ENCODE peak calls at places on chromosomes 2 and 18, in five cellular contexts. U, T, B, M and V are unnamed samples.

GRCh38 chr18:39604836-39605235 is 2039.2 kb upstream of the CELF4 start:
- DNase-seq in U (no peak), T (peak), B (peak), M (peak), V (no peak)

GRCh38 chr2:151973013-151973900 is 125.6 kb downstream of the CACNB4 start:
- DNase-seq in U (no peak), T (no peak), B (no peak), M (no peak), V (no peak)

GRCh38 chr18:22728481-22729105 is 204.5 kb upstream of the RBBP8 start:
- DNase-seq in U (no peak), T (no peak), B (peak), M (no peak), V (no peak)

GRCh38 chr2:151609705-151610104 is 124.6 kb downstream of the NEB start:
- DNase-seq in U (no peak), T (no peak), B (no peak), M (no peak), V (no peak)

GRCh38 chr2:24228470-24228869 is 53.6 kb downstream of the FAM228A start:
- DNase-seq in U (no peak), T (peak), B (no peak), M (peak), V (no peak)

GRCh38 chr2:70986499-70987189 is 8.0 kb downstream of the TEX261 start:
- DNase-seq in U (no peak), T (no peak), B (no peak), M (no peak), V (no peak)

GRCh38 chr18:34726286-34727004 is 16.3 kb downstream of the DTNA start:
- DNase-seq in U (no peak), T (no peak), B (no peak), M (no peak), V (no peak)

GRCh38 chr2:91748869-91749268 is 3057.4 kb downstream of the RPIA start:
- DNase-seq in U (no peak), T (no peak), B (no peak), M (no peak), V (no peak)

GRCh38 chr2:213104089-213104902 is 47.1 kb downstream of the IKZF2 start:
- DNase-seq in U (peak), T (no peak), B (peak), M (peak), V (no peak)

GRCh38 chr2:233007739-233008138 is 5.3 kb downstream of the NGEF start:
- DNase-seq in U (no peak), T (no peak), B (peak), M (no peak), V (no peak)

GRCh38 chr2:88114821-88115220 is 13.0 kb downstream of the FABP1 start:
- DNase-seq in U (no peak), T (no peak), B (no peak), M (no peak), V (no peak)

GRCh38 chr2:12827721-12828120 is 111.0 kb downstream of the TRIB2 start:
- DNase-seq in U (no peak), T (no peak), B (no peak), M (no peak), V (no peak)

GRCh38 chr2:47867205-47867604 is 39.1 kb downstream of the FBXO11 start:
- DNase-seq in U (no peak), T (peak), B (peak), M (peak), V (peak)

GRCh38 chr2:191427031-191427430 is 181.8 kb downstream of the MYO1B start:
- DNase-seq in U (no peak), T (no peak), B (no peak), M (no peak), V (no peak)

GRCh38 chr2:240298316-240298790 is 137.1 kb upstream of the GPC1 start:
- DNase-seq in U (no peak), T (no peak), B (no peak), M (no peak), V (no peak)

GRCh38 chr2:213455316-213456008 is 171.2 kb downstream of the SPAG16 start:
- DNase-seq in U (no peak), T (no peak), B (no peak), M (no peak), V (no peak)

GRCh38 chr18:67731853-67732252 is 215.3 kb upstream of the DSEL start:
- DNase-seq in U (no peak), T (peak), B (peak), M (peak), V (no peak)

GRCh38 chr2:106065268-106065982 is 128.7 kb downstream of the UXS1 start:
- DNase-seq in U (no peak), T (no peak), B (no peak), M (no peak), V (no peak)

GRCh38 chr2:44566059-44566458 is 204.3 kb downstream of the CAMKMT start:
- DNase-seq in U (no peak), T (no peak), B (no peak), M (no peak), V (no peak)

GRCh38 chr2:232643813-232644347 is 10.5 kb downstream of the EFHD1 start:
- DNase-seq in U (no peak), T (no peak), B (no peak), M (no peak), V (no peak)

GRCh38 chr2:14720319-14720718 is 87.8 kb downstream of the LRATD1 start:
- DNase-seq in U (no peak), T (peak), B (peak), M (peak), V (no peak)

GRCh38 chr2:98155721-98156120 is 68.8 kb downstream of the VWA3B start:
- DNase-seq in U (no peak), T (no peak), B (no peak), M (peak), V (no peak)

GRCh38 chr2:75525434-75526308 is 35.1 kb downstream of the EVA1A start:
- DNase-seq in U (no peak), T (peak), B (peak), M (peak), V (peak)

GRCh38 chr2:234595829-234596228 is 98.9 kb upstream of the ARL4C start:
- DNase-seq in U (no peak), T (no peak), B (peak), M (no peak), V (no peak)

GRCh38 chr2:202689459-202689858 is 54.7 kb downstream of the FAM117B start:
- DNase-seq in U (no peak), T (no peak), B (no peak), M (peak), V (no peak)

GRCh38 chr2:239393401-239393940 is 7.3 kb downstream of the HDAC4 start:
- DNase-seq in U (peak), T (no peak), B (no peak), M (no peak), V (no peak)

GRCh38 chr2:98835831-98836385 is 100.1 kb downstream of the CRACDL start:
- DNase-seq in U (no peak), T (no peak), B (no peak), M (no peak), V (no peak)

GRCh38 chr2:105868060-105868459 is 123.3 kb downstream of the NCK2 start:
- DNase-seq in U (no peak), T (no peak), B (no peak), M (no peak), V (peak)

GRCh38 chr2:240139666-240140393 is 628 bp downstream of the OTOS start:
- DNase-seq in U (no peak), T (no peak), B (no peak), M (no peak), V (no peak)

GRCh38 chr2:241615041-241615440 is 21.9 kb downstream of the THAP4 start:
- DNase-seq in U (no peak), T (no peak), B (no peak), M (no peak), V (no peak)

GRCh38 chr18:25103468-25104155 is 248.4 kb downstream of the ZNF521 start:
- DNase-seq in U (no peak), T (no peak), B (no peak), M (no peak), V (no peak)

GRCh38 chr2:23803275-23803964 is 123.5 kb downstream of the ATAD2B start:
- DNase-seq in U (no peak), T (peak), B (peak), M (peak), V (no peak)

GRCh38 chr2:120436885-120437603 is 91.1 kb downstream of the INHBB start:
- DNase-seq in U (peak), T (peak), B (peak), M (peak), V (no peak)

GRCh38 chr18:44826418-44827259 is 146.0 kb downstream of the SETBP1 start:
- DNase-seq in U (peak), T (peak), B (peak), M (peak), V (peak)

GRCh38 chr2:203498161-203498560 is 36.9 kb downstream of the RAPH1 start:
- DNase-seq in U (no peak), T (peak), B (peak), M (peak), V (peak)

GRCh38 chr2:80322337-80322920 is 17.9 kb upstream of the LRRTM1 start:
- DNase-seq in U (no peak), T (no peak), B (no peak), M (no peak), V (no peak)

GRCh38 chr2:2324565-2325101 is 6.4 kb downstream of the MYT1L start:
- DNase-seq in U (no peak), T (no peak), B (no peak), M (no peak), V (no peak)

GRCh38 chr2:223560704-223561435 is 41.3 kb downstream of the SCG2 start:
- DNase-seq in U (no peak), T (no peak), B (peak), M (peak), V (no peak)

GRCh38 chr2:72825271-72826155 is at the start of gene EXOC6B:
- DNase-seq in U (peak), T (peak), B (peak), M (peak), V (peak)

DNA sequence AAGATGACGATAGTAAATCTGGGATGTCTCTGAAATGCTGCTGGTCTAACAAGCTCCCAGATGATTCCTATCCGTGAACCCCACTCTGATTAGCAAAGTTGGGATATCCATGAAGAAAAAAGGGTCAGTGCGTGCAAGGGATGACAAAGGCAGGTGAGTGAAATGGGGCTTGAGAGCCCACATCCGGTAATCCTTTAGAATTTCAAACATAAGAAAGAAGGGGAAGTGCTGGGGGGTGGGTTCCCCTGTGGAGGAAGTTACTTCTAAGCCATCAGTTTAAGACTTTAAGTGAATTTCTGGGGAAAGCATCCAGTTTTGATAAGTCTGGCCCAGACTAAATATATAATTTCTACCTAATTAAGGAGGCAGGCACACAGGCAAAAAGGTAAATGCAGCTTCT is 209.5 kb downstream of the DPP10 start:
- DNase-seq in U (no peak), T (no peak), B (no peak), M (no peak), V (no peak)
- TF ChIP-seq CTCF in U (no peak), T (no peak), B (no peak), M (no peak), V (no peak)

GRCh38 chr2:175621847-175622246 is 380.2 kb downstream of the LNPK start:
- DNase-seq in U (no peak), T (no peak), B (no peak), M (no peak), V (no peak)
- TF ChIP-seq CTCF in U (no peak), T (no peak), B (no peak), M (no peak), V (no peak)

DNA sequence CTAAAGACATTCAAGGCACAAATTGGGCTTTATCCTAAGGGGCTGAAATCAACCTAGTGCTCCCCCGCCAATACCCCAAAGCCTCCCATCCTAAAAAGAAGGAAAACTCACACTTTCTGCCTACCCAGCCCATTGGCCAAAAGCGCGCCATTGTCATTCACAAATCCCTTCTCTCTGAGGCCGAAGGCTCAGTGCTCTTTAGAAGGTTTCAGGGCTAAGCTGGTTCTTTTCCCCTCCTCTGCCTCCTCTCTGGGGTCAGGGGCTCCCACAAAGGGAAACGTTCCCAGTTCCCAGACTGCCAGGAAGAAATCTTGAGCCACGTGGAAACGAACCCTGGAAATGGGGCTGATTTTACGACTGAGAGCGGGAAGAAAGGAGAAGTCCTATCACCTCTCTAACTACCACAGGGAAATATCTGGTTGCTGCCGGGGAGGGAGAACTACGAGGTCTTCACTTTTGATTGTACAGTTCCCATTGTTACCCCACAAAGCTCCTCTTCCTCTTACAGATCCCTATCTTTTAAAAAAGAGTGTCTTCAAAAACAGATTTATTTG is 1.7 kb upstream of the SKOR2 start:
- DNase-seq in U (no peak), T (no peak), B (no peak), M (no peak), V (no peak)
- TF ChIP-seq CTCF in U (no peak), T (no peak), B (no peak), M (no peak), V (no peak)

GRCh38 chr2:216732334-216732733 is 37.0 kb upstream of the IGFBP5 start:
- DNase-seq in U (no peak), T (no peak), B (no peak), M (no peak), V (no peak)

GRCh38 chr2:216731465-216731864 is 36.1 kb upstream of the IGFBP5 start:
- DNase-seq in U (no peak), T (no peak), B (no peak), M (no peak), V (no peak)

GRCh38 chr2:216724190-216724589 is 28.8 kb upstream of the IGFBP5 start:
- DNase-seq in U (no peak), T (peak), B (no peak), M (peak), V (no peak)

GRCh38 chr2:216730871-216731270 is 35.5 kb upstream of the IGFBP5 start:
- DNase-seq in U (no peak), T (no peak), B (no peak), M (no peak), V (no peak)

DNA sequence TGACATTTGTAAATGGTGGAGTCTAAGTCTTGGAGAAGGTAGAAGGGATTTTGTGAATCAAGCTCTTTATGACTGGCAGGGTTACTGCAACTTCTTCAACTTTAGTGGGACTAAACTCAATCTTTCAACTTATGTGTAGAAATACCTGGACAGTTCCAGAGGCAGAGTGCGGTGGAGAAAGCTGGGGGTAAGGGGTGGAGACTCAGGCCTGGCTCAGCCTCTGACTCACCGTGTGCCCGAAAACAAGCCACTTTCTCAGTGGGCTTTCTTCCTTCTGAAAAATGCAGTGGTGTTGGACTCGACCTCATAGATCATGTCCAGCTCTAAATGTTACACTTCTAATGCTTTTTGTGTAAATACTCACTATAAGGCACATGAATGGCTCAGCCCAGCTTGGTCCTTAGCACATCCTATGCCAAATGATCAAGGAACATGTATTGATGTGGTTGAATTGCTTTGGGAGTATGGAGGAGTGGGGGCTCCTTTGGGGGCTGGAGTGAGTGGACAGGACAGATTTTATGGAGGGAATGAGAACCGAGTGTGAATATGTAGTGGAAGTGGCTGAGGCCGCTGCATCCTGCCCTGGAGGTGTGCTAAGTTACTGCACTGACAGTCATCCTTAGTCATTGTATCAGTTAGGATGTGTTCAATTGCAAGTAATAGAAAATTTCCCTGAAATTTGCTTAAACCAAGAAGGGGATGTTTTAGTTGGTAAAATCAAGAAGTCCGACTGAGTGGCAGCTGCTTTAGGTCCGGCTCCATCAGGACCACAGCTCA is 32.2 kb upstream of the IGFBP5 start:
- DNase-seq in U (no peak), T (peak), B (peak), M (peak), V (no peak)
- TF ChIP-seq CTCF in U (no peak), T (no peak), B (no peak), M (peak), V (no peak)

DNA sequence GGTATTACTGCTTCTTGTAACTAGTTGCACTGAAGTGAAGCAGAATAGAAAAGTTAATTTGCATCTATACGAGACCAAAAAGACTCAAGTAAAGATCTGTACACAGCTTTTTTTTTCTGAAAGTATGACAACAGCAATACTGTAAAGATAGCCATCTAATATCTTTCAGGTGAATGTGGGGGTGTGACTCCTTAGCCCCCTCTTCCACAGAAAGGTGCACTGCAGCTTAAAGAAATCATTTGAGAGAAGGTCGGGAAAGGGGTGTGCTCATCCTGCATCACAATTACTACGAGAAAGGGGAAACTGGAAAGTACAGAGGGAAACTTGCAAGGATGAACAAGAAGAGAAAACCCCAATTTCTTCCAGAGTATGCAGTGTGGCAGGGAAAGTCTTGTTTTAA is 255.6 kb downstream of the CCDC178 start:
- DNase-seq in U (no peak), T (no peak), B (no peak), M (no peak), V (no peak)
- TF ChIP-seq CTCF in U (no peak), T (no peak), B (no peak), M (peak), V (peak)

GRCh38 chr2:144041612-144042011 is 478.3 kb downstream of the ZEB2 start:
- DNase-seq in U (no peak), T (no peak), B (no peak), M (no peak), V (no peak)
- TF ChIP-seq CTCF in U (no peak), T (no peak), B (no peak), M (no peak), V (no peak)

DNA sequence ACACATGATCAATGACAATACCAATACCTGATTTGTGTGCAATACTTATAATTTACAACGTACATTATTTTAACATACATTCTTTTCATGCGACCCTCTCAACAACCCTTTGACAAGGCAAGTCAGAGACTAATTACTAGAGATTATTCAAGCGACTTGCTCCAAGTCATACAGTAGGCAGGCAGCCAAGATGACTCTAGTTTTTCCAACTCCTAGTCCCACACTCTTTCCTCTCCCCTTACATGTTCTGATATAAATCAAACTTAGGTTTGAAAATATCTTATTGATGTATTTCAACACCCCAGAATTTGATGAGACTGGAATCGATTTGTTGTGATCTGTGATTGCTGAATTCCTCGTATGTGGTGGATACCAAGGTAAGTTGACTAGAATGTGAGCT is 8.0 kb upstream of the CYP27C1 start:
- DNase-seq in U (no peak), T (no peak), B (peak), M (no peak), V (no peak)
- TF ChIP-seq CTCF in U (no peak), T (no peak), B (no peak), M (no peak), V (no peak)

DNA sequence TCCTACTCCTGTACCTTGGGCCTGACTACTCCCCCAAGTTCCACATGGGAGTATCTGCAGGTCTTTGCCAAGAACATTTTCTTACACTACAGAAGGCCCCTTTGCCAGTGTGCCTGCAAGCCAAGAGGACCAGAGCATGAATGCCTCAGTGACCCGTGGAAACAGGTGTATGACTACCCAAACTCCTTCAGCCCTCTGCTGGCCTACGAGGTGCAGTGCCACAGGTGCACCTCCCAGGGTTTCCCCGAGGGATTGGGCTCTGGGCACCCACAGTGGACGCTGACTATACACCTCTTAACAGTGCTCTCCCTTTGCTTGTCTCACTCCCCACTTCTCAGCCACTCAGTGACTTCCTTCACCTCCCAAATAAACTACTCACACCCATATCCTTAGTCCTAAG is 91.4 kb downstream of the COL6A3 start:
- DNase-seq in U (peak), T (peak), B (no peak), M (peak), V (no peak)
- TF ChIP-seq CTCF in U (peak), T (no peak), B (peak), M (peak), V (peak)